ENCODE peak calls at places on chromosome 17, in five cellular contexts. One of them, this sample, is unnamed.

GRCh38 chr17:16407911-16408588 is 7.3 kb upstream of the TRPV2 start:
- DNase-seq in CD8-positive, alpha-beta T cell: no peak
- DNase-seq in type B pancreatic cell: no peak
- DNase-seq in gastrocnemius medialis: no peak
- DNase-seq in fibroblast of the aortic adventitia: peak; percentile 62
- DNase-seq in this sample: peak; percentile 75

GRCh38 chr17:2138318-2138717 is 83.4 kb downstream of the HIC1 start:
- DNase-seq in CD8-positive, alpha-beta T cell: no peak
- DNase-seq in type B pancreatic cell: no peak
- DNase-seq in gastrocnemius medialis: no peak
- DNase-seq in fibroblast of the aortic adventitia: no peak
- DNase-seq in this sample: no peak

GRCh38 chr17:58344791-58345157 is 7.2 kb downstream of the SUPT4H1 start:
- DNase-seq in type B pancreatic cell: no peak
- DNase-seq in fibroblast of the aortic adventitia: no peak
- DNase-seq in gastrocnemius medialis: no peak
- DNase-seq in CD8-positive, alpha-beta T cell: peak; percentile 52
- DNase-seq in this sample: no peak

GRCh38 chr17:82272495-82273326 is 789 bp downstream of the CSNK1D start:
- DNase-seq in gastrocnemius medialis: peak; percentile 44
- DNase-seq in type B pancreatic cell: no peak
- DNase-seq in fibroblast of the aortic adventitia: no peak
- DNase-seq in CD8-positive, alpha-beta T cell: peak; percentile 16
- DNase-seq in this sample: no peak

GRCh38 chr17:41367426-41368075 is 2.1 kb downstream of the KRT33B start:
- DNase-seq in fibroblast of the aortic adventitia: peak; percentile 52
- DNase-seq in type B pancreatic cell: no peak
- DNase-seq in CD8-positive, alpha-beta T cell: no peak
- DNase-seq in gastrocnemius medialis: no peak
- DNase-seq in this sample: no peak

GRCh38 chr17:73644145-73645049 is at the start of gene SDK2:
- DNase-seq in gastrocnemius medialis: no peak
- DNase-seq in fibroblast of the aortic adventitia: no peak
- DNase-seq in CD8-positive, alpha-beta T cell: no peak
- DNase-seq in type B pancreatic cell: no peak
- DNase-seq in this sample: no peak

GRCh38 chr17:83194761-83195329 is 115.4 kb downstream of the METRNL start:
- DNase-seq in fibroblast of the aortic adventitia: no peak
- DNase-seq in CD8-positive, alpha-beta T cell: no peak
- DNase-seq in type B pancreatic cell: no peak
- DNase-seq in gastrocnemius medialis: peak; percentile 1
- DNase-seq in this sample: peak; percentile 39

GRCh38 chr17:51118330-51119195 is 2.1 kb downstream of the SPAG9 start:
- DNase-seq in type B pancreatic cell: no peak
- DNase-seq in CD8-positive, alpha-beta T cell: no peak
- DNase-seq in fibroblast of the aortic adventitia: peak; percentile 19
- DNase-seq in gastrocnemius medialis: peak; percentile 63
- DNase-seq in this sample: peak; percentile 40

GRCh38 chr17:72576289-72576759 is 455.5 kb downstream of the SOX9 start:
- DNase-seq in fibroblast of the aortic adventitia: no peak
- DNase-seq in type B pancreatic cell: no peak
- DNase-seq in gastrocnemius medialis: no peak
- DNase-seq in CD8-positive, alpha-beta T cell: no peak
- DNase-seq in this sample: no peak

GRCh38 chr17:50279639-50280038 is 5.4 kb downstream of the TMEM92 start:
- DNase-seq in gastrocnemius medialis: no peak
- DNase-seq in fibroblast of the aortic adventitia: no peak
- DNase-seq in CD8-positive, alpha-beta T cell: no peak
- DNase-seq in type B pancreatic cell: no peak
- DNase-seq in this sample: peak; percentile 27

GRCh38 chr17:55710410-55710809 is 12.3 kb downstream of the TMEM100 start:
- DNase-seq in CD8-positive, alpha-beta T cell: no peak
- DNase-seq in gastrocnemius medialis: peak; percentile 60
- DNase-seq in type B pancreatic cell: no peak
- DNase-seq in fibroblast of the aortic adventitia: peak; percentile 21
- DNase-seq in this sample: peak; percentile 42

GRCh38 chr17:32310927-32311568 is 30.9 kb downstream of the C17orf75 start:
- DNase-seq in CD8-positive, alpha-beta T cell: no peak
- DNase-seq in gastrocnemius medialis: no peak
- DNase-seq in fibroblast of the aortic adventitia: peak; percentile 48
- DNase-seq in type B pancreatic cell: no peak
- DNase-seq in this sample: no peak

GRCh38 chr17:8430966-8431365 is 4.7 kb upstream of the NDEL1 start:
- DNase-seq in fibroblast of the aortic adventitia: peak; percentile 97
- DNase-seq in gastrocnemius medialis: no peak
- DNase-seq in CD8-positive, alpha-beta T cell: no peak
- DNase-seq in type B pancreatic cell: no peak
- DNase-seq in this sample: peak; percentile 84

GRCh38 chr17:56812971-56813388 is 20.7 kb downstream of the C17orf67 start:
- DNase-seq in gastrocnemius medialis: no peak
- DNase-seq in type B pancreatic cell: no peak
- DNase-seq in fibroblast of the aortic adventitia: no peak
- DNase-seq in CD8-positive, alpha-beta T cell: no peak
- DNase-seq in this sample: no peak

GRCh38 chr17:78537217-78537860 is 39.9 kb downstream of the DNAH17 start:
- DNase-seq in CD8-positive, alpha-beta T cell: no peak
- DNase-seq in gastrocnemius medialis: no peak
- DNase-seq in type B pancreatic cell: no peak
- DNase-seq in fibroblast of the aortic adventitia: no peak
- DNase-seq in this sample: peak; percentile 32

GRCh38 chr17:50115744-50116143 is 14.2 kb downstream of the SAMD14 start:
- DNase-seq in type B pancreatic cell: no peak
- DNase-seq in gastrocnemius medialis: no peak
- DNase-seq in fibroblast of the aortic adventitia: no peak
- DNase-seq in CD8-positive, alpha-beta T cell: no peak
- DNase-seq in this sample: no peak

GRCh38 chr17:80374039-80374731 is 40.8 kb upstream of the ENDOV start:
- DNase-seq in type B pancreatic cell: no peak
- DNase-seq in fibroblast of the aortic adventitia: no peak
- DNase-seq in gastrocnemius medialis: no peak
- DNase-seq in CD8-positive, alpha-beta T cell: no peak
- DNase-seq in this sample: no peak

GRCh38 chr17:10768766-10769383 is 35.0 kb downstream of the TMEM238L start:
- DNase-seq in fibroblast of the aortic adventitia: peak; percentile 41
- DNase-seq in type B pancreatic cell: no peak
- DNase-seq in CD8-positive, alpha-beta T cell: no peak
- DNase-seq in gastrocnemius medialis: peak; percentile 71
- DNase-seq in this sample: no peak

GRCh38 chr17:3888343-3889171 is 4.3 kb downstream of the CAMKK1 start:
- DNase-seq in gastrocnemius medialis: peak; percentile 76
- DNase-seq in CD8-positive, alpha-beta T cell: no peak
- DNase-seq in fibroblast of the aortic adventitia: peak; percentile 90
- DNase-seq in type B pancreatic cell: no peak
- DNase-seq in this sample: peak; percentile 95

GRCh38 chr17:72270530-72270929 is 149.7 kb downstream of the SOX9 start:
- DNase-seq in CD8-positive, alpha-beta T cell: no peak
- DNase-seq in fibroblast of the aortic adventitia: peak; percentile 61
- DNase-seq in type B pancreatic cell: no peak
- DNase-seq in gastrocnemius medialis: no peak
- DNase-seq in this sample: peak; percentile 40

GRCh38 chr17:57534863-57535651 is 210.0 kb downstream of the CCDC182 start:
- DNase-seq in CD8-positive, alpha-beta T cell: no peak
- DNase-seq in gastrocnemius medialis: no peak
- DNase-seq in type B pancreatic cell: no peak
- DNase-seq in fibroblast of the aortic adventitia: no peak
- DNase-seq in this sample: peak; percentile 46

GRCh38 chr17:49880291-49881053 is 32.6 kb upstream of the TAC4 start:
- DNase-seq in gastrocnemius medialis: peak; percentile 28
- DNase-seq in type B pancreatic cell: peak; percentile 90
- DNase-seq in fibroblast of the aortic adventitia: peak; percentile 58
- DNase-seq in CD8-positive, alpha-beta T cell: peak; percentile 61
- DNase-seq in this sample: peak; percentile 53

DNA sequence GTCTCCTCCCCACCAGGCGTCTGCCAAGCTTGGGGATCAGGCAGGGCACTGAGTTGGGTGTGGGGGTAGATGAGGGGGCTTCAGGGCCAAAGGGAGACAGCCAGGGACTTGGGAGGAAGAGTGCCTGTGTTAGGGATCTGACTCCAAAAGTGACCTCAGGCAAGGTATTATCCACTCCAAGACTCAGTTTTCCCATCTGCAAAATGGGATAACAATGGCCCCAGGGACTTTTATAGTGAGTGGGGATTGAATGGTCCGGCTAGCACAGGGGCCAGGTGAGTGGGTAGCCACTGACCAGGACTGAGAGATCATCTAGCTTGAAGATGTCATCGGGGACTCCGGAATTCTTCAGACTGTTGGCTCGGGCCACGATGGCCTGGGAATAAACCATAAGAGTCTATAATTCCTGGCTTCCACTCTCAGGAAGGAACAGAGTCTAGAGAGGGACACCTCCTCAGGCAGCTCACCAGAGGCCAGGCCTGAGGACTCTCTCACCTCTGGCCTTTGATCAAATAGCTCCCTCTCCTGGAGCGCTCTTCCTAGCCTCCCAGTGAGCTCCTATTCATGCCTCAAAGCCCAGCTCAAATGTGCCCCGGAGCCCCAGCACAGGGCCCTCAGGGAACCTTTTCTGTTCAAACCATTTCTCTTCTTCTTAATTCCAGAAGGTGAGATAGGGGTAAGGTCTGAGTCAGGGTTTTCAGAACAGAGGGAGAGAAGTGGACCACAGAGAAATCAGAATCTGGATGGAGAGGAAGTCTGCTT is 3.5 kb downstream of the FLII start:
- DNase-seq in type B pancreatic cell: no peak
- DNase-seq in gastrocnemius medialis: no peak
- DNase-seq in CD8-positive, alpha-beta T cell: no peak
- DNase-seq in fibroblast of the aortic adventitia: no peak
- DNase-seq in this sample: no peak
- TF ChIP-seq CTCF in type B pancreatic cell: no peak
- TF ChIP-seq CTCF in gastrocnemius medialis: no peak
- TF ChIP-seq CTCF in CD8-positive, alpha-beta T cell: no peak
- TF ChIP-seq CTCF in fibroblast of the aortic adventitia: no peak
- TF ChIP-seq CTCF in this sample: no peak

GRCh38 chr17:39244600-39245570 is 19.1 kb upstream of the STAC2 start:
- DNase-seq in CD8-positive, alpha-beta T cell: peak; percentile 87
- DNase-seq in type B pancreatic cell: peak; percentile 90
- DNase-seq in fibroblast of the aortic adventitia: peak; percentile 86
- DNase-seq in gastrocnemius medialis: peak; percentile 70
- DNase-seq in this sample: peak; percentile 86

GRCh38 chr17:39244016-39244599 is 18.4 kb upstream of the STAC2 start:
- DNase-seq in CD8-positive, alpha-beta T cell: no peak
- DNase-seq in type B pancreatic cell: no peak
- DNase-seq in fibroblast of the aortic adventitia: no peak
- DNase-seq in gastrocnemius medialis: no peak
- DNase-seq in this sample: no peak

GRCh38 chr17:39240631-39241030 is 14.9 kb upstream of the STAC2 start:
- DNase-seq in type B pancreatic cell: no peak
- DNase-seq in fibroblast of the aortic adventitia: no peak
- DNase-seq in CD8-positive, alpha-beta T cell: no peak
- DNase-seq in gastrocnemius medialis: no peak
- DNase-seq in this sample: no peak

GRCh38 chr17:39243155-39243554 is 17.4 kb upstream of the STAC2 start:
- DNase-seq in gastrocnemius medialis: no peak
- DNase-seq in fibroblast of the aortic adventitia: no peak
- DNase-seq in type B pancreatic cell: no peak
- DNase-seq in CD8-positive, alpha-beta T cell: no peak
- DNase-seq in this sample: no peak

DNA sequence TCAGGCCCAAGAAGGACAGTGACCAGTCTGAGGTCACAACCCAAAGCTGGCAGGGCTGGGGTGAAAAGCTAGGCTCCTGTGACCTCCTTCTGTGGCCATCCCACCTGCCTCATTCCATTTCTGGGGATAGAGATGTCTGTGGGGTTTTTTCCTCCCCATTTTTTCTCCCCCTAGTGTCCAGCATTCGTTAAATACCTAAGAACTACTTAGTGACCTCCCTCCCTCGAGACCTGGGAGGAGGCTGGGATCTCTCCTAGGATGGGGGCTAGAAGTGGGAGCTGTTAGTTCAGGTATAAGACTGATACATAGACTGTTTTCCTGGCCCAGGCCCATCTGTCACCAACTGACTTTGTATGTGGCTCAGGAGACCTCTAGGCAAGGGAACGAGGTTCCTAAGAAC is 20.5 kb upstream of the STAC2 start:
- DNase-seq in gastrocnemius medialis: no peak
- DNase-seq in type B pancreatic cell: no peak
- DNase-seq in CD8-positive, alpha-beta T cell: no peak
- DNase-seq in fibroblast of the aortic adventitia: no peak
- DNase-seq in this sample: no peak
- TF ChIP-seq CTCF in gastrocnemius medialis: no peak
- TF ChIP-seq CTCF in type B pancreatic cell: no peak
- TF ChIP-seq CTCF in CD8-positive, alpha-beta T cell: no peak
- TF ChIP-seq CTCF in fibroblast of the aortic adventitia: peak; percentile 8
- TF ChIP-seq CTCF in this sample: no peak

GRCh38 chr17:68512967-68513474 is 791 bp downstream of the PRKAR1A start:
- DNase-seq in type B pancreatic cell: no peak
- DNase-seq in fibroblast of the aortic adventitia: peak; percentile 66
- DNase-seq in CD8-positive, alpha-beta T cell: no peak
- DNase-seq in gastrocnemius medialis: peak; percentile 40
- DNase-seq in this sample: peak; percentile 45

GRCh38 chr17:68512247-68512966 is at the start of gene PRKAR1A:
- DNase-seq in fibroblast of the aortic adventitia: peak; percentile 95
- DNase-seq in gastrocnemius medialis: peak; percentile 94
- DNase-seq in CD8-positive, alpha-beta T cell: peak; percentile 91
- DNase-seq in type B pancreatic cell: peak; percentile 94
- DNase-seq in this sample: peak; percentile 91

GRCh38 chr17:68511671-68512246 is 471 bp upstream of the PRKAR1A start:
- DNase-seq in type B pancreatic cell: peak; percentile 85
- DNase-seq in CD8-positive, alpha-beta T cell: peak; percentile 67
- DNase-seq in gastrocnemius medialis: peak; percentile 74
- DNase-seq in fibroblast of the aortic adventitia: peak; percentile 65
- DNase-seq in this sample: peak; percentile 75

GRCh38 chr17:68509151-68510057 is 2.8 kb upstream of the PRKAR1A start:
- DNase-seq in type B pancreatic cell: no peak
- DNase-seq in gastrocnemius medialis: peak; percentile 91
- DNase-seq in fibroblast of the aortic adventitia: no peak
- DNase-seq in CD8-positive, alpha-beta T cell: peak; percentile 10
- DNase-seq in this sample: no peak

DNA sequence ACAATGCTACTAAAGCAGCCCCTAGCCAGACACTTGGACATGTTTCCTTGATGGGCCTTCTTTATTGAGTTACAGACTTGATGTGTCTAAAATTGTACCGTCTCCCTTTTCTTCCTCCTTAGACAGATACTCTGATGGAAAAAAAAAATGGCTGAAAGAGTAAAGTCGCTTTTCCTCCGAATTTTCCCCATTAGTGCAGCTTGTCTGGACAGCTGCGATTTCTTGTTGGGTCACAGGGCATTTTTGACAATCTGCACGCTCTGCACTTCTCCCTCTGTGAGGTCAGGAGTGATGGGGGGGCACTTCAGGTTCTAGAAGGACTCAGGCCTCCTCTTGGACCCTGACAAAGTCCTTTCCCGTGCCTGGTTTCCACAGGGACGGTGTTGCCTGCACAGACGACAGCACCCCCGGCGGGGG is 968 bp upstream of the PRKAR1A start:
- DNase-seq in CD8-positive, alpha-beta T cell: no peak
- DNase-seq in gastrocnemius medialis: no peak
- DNase-seq in fibroblast of the aortic adventitia: peak; percentile 29
- DNase-seq in type B pancreatic cell: no peak
- DNase-seq in this sample: no peak
- TF ChIP-seq CTCF in CD8-positive, alpha-beta T cell: no peak
- TF ChIP-seq CTCF in gastrocnemius medialis: no peak
- TF ChIP-seq CTCF in fibroblast of the aortic adventitia: no peak
- TF ChIP-seq CTCF in type B pancreatic cell: peak; percentile 36
- TF ChIP-seq CTCF in this sample: no peak

DNA sequence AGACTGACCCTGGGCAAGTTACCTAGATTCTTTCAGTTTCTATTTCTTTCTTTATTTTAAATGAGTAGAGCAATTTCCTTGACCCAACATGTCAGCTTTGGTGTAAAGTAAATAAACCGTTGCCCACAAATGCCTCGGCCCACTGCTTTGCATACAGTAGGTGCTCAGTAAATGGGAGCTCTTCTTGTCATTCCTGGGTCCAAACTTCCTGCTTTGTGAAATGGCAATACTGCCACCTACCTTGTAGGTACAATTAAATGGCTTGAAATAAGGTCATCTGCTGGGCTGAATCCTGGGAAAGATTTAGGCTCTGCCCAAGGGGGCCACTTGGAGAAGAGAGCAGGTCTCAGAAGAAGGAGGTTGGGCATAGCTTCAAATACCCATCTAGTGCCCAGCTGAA is 253.0 kb downstream of the HS3ST3B1 start:
- DNase-seq in type B pancreatic cell: no peak
- DNase-seq in gastrocnemius medialis: no peak
- DNase-seq in CD8-positive, alpha-beta T cell: no peak
- DNase-seq in fibroblast of the aortic adventitia: no peak
- DNase-seq in this sample: no peak
- TF ChIP-seq CTCF in type B pancreatic cell: no peak
- TF ChIP-seq CTCF in gastrocnemius medialis: no peak
- TF ChIP-seq CTCF in CD8-positive, alpha-beta T cell: no peak
- TF ChIP-seq CTCF in fibroblast of the aortic adventitia: no peak
- TF ChIP-seq CTCF in this sample: no peak

This sample was measured in MCF 10A.